ENCODE peak calls at places on chromosomes 5 and 9, in nine cellular contexts. P is lung; O is osteocyte; N is kidney; R is right atrium auricular region; V is heart right ventricle; M is activated CD8-positive, alpha-beta T cell treated with anti-CD3 and anti-CD28 coated beads for 36 hours; J is activated B cell treated with CpG ODN at 0.5 μM for 24 hours; H is left ventricle myocardium inferior. W is an unnamed sample.

GRCh38 chr9:97994695-97995094 is 11.6 kb downstream of the ANP32B start:
- DNase-seq in N (no peak), M (no peak), H (no peak), O (no peak), J (no peak), P (no peak), V (no peak), R (no peak), W (no peak)

GRCh38 chr5:33300209-33300742 is 140.5 kb upstream of the TARS1 start:
- DNase-seq in O (no peak), M (peak; percentile 7), P (no peak), N (no peak), H (no peak), R (no peak), V (no peak), J (no peak), W (no peak)

GRCh38 chr5:78929833-78930232 is 55.3 kb downstream of the ARSB start:
- DNase-seq in P (no peak), O (no peak), J (no peak), V (no peak), H (no peak), M (no peak), R (no peak), N (no peak), W (no peak)

GRCh38 chr5:72281764-72282499 is 38.1 kb downstream of the MRPS27 start:
- DNase-seq in P (no peak), H (no peak), J (no peak), N (no peak), M (no peak), O (no peak), R (no peak), V (no peak), W (peak; percentile 98)

GRCh38 chr5:148020247-148020646 is 43.5 kb upstream of the SPINK5 start:
- DNase-seq in O (no peak), P (no peak), H (no peak), R (no peak), J (no peak), N (no peak), M (no peak), V (no peak), W (no peak)

GRCh38 chr5:80231243-80231642 is 24.6 kb downstream of the SERINC5 start:
- DNase-seq in M (no peak), O (no peak), V (no peak), H (no peak), P (no peak), N (no peak), R (no peak), J (no peak), W (peak; percentile 32)

GRCh38 chr5:100797863-100798262 is 105.2 kb downstream of the ST8SIA4 start:
- DNase-seq in O (no peak), H (no peak), N (no peak), R (no peak), V (no peak), P (no peak), J (no peak), M (no peak), W (peak; percentile 25)

GRCh38 chr9:89664896-89665329 is 60.1 kb downstream of the GADD45G start:
- DNase-seq in O (no peak), M (no peak), J (no peak), H (no peak), N (peak; percentile 94), P (peak; percentile 90), V (no peak), R (no peak), W (no peak)

GRCh38 chr5:173963107-173963506 is 25.9 kb upstream of the C5orf47 start:
- DNase-seq in N (no peak), J (no peak), O (no peak), V (no peak), R (no peak), P (no peak), H (no peak), M (no peak), W (peak; percentile 33)

GRCh38 chr5:135456238-135457099 is 4.3 kb upstream of the TIFAB start:
- DNase-seq in H (no peak), O (no peak), V (no peak), R (peak; percentile 73), P (peak; percentile 66), J (no peak), M (peak; percentile 41), N (peak; percentile 54), W (peak; percentile 86)

GRCh38 chr5:103452089-103452488 is 110.5 kb downstream of the NUDT12 start:
- DNase-seq in P (no peak), N (no peak), O (no peak), H (no peak), J (no peak), V (no peak), M (no peak), R (no peak), W (no peak)

GRCh38 chr9:70514273-70514672 is 99.8 kb upstream of the KLF9 start:
- DNase-seq in M (no peak), P (no peak), R (no peak), J (no peak), O (no peak), V (no peak), N (no peak), H (no peak), W (no peak)

GRCh38 chr9:70511858-70512257 is 97.4 kb upstream of the KLF9 start:
- DNase-seq in O (no peak), J (no peak), H (no peak), V (no peak), P (no peak), R (no peak), M (no peak), N (no peak), W (no peak)

GRCh38 chr9:70506159-70506558 is 91.7 kb upstream of the KLF9 start:
- DNase-seq in J (no peak), R (no peak), O (no peak), H (no peak), V (no peak), N (no peak), M (no peak), P (no peak), W (peak; percentile 88)

GRCh38 chr9:70504814-70505213 is 90.4 kb upstream of the KLF9 start:
- DNase-seq in O (no peak), M (no peak), V (no peak), H (no peak), P (no peak), N (no peak), R (no peak), J (no peak), W (no peak)

DNA sequence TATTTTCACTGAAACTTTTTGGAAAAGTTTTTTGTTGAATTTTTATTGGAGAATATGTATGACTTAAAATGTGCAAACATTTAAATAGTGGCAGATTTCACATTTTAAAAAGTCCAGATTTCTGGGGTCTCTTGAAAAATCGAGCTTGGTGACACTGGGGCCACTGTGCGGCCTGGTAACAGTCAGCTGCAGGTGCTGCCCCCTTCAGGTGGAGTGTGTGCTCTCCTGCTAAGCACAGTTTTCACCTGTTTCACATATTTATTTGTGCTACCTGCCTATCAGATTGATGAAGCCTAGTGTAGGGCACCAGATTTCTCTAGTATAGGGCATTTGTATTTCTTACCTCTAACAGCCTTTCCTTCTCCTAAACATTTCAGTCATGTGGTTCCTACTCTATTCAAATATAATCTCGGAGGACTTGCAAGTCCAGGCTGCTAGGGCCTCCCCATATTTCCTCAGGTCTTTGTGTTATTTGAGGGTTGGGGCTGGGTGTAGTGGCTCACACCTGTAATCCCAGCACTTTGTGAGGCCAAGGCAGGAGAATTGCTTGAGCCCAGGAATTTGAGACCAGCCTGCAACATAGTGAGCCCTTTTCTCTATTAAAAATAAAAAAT is 95.8 kb upstream of the KLF9 start:
- DNase-seq in P (no peak), V (peak; percentile 51), R (no peak), M (peak; percentile 71), J (no peak), O (no peak), H (peak; percentile 30), N (no peak), W (peak; percentile 42)
- TF ChIP-seq CTCF in P (peak; percentile 17), V (peak; percentile 63), R (peak; percentile 41), M (peak; percentile 57), J (no peak), O (peak; percentile 52), H (peak; percentile 61), N (peak; percentile 53), W (peak; percentile 74)

GRCh38 chr5:35246411-35246810 is 16.1 kb upstream of the PRLR start:
- DNase-seq in O (no peak), R (no peak), M (no peak), N (no peak), V (no peak), P (no peak), J (no peak), H (no peak), W (no peak)
- TF ChIP-seq CTCF in O (no peak), R (no peak), M (no peak), N (peak; percentile 17), V (no peak), P (no peak), J (no peak), H (no peak), W (peak; percentile 3)

DNA sequence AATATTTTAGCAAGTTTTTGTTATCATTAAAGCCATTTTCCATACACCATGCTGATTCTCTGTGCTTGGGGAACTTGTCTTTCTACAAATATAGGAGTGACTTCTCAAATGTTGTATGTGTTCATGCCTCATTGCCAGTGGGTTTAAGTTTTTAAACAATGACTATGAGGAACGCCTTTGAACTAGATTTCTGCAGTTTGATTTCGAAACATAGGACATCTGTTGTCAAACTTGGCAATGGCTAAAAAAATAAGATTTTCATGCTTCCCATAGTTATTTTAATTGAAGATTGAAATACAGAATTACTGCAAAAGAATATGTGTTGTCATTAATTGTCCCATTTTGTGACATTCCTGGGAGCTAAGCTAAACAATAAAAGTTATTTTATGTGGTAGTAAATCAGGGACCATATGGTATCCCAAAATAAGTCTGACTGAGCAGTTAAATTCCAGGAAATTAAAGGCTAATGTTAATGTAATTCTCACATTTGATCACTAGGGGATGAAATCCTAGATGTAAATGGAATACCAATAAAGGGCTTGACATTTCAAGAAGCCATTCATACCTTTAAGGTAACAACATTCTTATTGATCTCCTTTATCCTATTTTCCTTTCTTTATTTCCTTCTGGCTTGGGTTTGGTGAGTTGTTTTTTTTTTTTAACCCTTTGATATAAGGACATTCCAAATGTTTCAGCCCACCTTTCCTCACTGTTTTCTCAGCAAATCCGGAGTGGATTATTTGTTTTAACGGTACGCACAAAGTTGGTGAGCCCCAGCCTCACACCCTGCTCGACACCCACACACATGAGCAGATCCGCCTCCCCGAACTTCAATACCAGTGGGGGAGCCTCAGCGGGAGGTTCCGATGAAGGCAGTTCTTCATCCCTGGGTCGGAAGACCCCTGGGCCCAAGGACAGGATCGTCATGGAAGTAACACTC is 116.7 kb downstream of the GOLPH3 start:
- DNase-seq in P (no peak), J (no peak), R (no peak), N (no peak), O (no peak), V (no peak), M (no peak), H (no peak), W (peak; percentile 49)
- TF ChIP-seq CTCF in P (no peak), J (no peak), R (no peak), N (no peak), O (peak; percentile 36), V (peak; percentile 21), M (peak; percentile 32), H (peak; percentile 38), W (peak; percentile 37)

DNA sequence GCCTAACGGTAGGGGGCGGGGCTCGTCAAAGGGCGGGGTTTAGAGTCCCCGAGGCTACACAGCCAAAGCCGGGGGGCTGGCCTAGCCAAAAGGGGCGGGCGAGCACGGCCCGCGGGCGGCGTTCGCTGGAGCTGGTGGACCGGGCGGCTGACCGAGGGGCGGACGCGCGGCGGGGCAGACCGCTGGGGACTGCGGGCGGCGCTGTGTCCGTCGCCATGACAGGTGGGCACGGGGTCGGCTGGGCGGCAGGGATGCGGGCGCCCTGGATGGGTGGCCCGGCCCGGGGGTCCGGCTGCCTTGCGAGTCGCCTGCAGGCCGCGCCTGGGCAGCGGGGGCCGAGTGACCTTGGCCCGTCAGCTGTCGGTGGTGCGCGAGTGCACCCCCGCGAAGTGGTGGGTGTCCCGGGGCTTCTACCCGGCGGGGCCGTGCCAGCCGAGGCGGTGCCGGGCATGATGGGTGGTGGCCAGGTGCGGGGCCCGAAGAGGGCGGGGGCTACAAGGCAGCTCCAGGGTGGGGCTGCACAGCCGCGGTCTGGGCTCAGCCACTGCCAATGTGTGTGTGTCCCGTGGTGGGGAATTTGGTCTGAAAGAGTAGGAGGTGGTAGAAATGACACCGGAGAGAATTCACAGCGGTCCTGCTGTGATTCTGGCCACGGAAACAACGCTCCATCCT is at the start of gene CARD19:
- DNase-seq in J (no peak), H (peak; percentile 59), O (no peak), V (peak; percentile 64), N (no peak), R (peak; percentile 71), P (peak; percentile 61), M (peak; percentile 62), W (peak; percentile 45)
- TF ChIP-seq CTCF in J (no peak), H (peak; percentile 15), O (peak; percentile 14), V (peak; percentile 23), N (no peak), R (no peak), P (no peak), M (no peak), W (no peak)